ENCODE peak calls at places on chromosomes 5 and 9, in ten cellular contexts. B is CD4-positive, alpha-beta memory T cell; O is esophagus squamous epithelium; P is colonic mucosa; D is effector memory CD4-positive, alpha-beta T cell; I is cardiac muscle cell; A is left ventricle myocardium inferior; G is A549; Y is heart right ventricle; C is CD8-positive, alpha-beta T cell. K is an unnamed sample.

GRCh38 chr9:108724669-108725068 is 131.1 kb downstream of the ACTL7B start:
- DNase-seq in B (no peak), O (no peak), P (no peak), D (no peak), I (no peak), A (no peak), G (no peak), Y (no peak), C (no peak), K (no peak)

GRCh38 chr5:75885849-75886596 is 168.8 kb upstream of the POC5 start:
- DNase-seq in B (no peak), O (no peak), P (no peak), D (no peak), I (no peak), A (no peak), G (no peak), Y (no peak), C (no peak), K (no peak)

GRCh38 chr9:113173341-113173740 is 22.5 kb downstream of the SLC31A2 start:
- DNase-seq in B (no peak), O (no peak), P (no peak), D (no peak), I (no peak), A (no peak), G (no peak), Y (no peak), C (no peak), K (no peak)

GRCh38 chr5:138491284-138491648 is 26.0 kb downstream of the EGR1 start:
- DNase-seq in B (no peak), O (no peak), P (no peak), D (no peak), I (no peak), A (no peak), G (no peak), Y (no peak), C (no peak), K (peak; percentile 32)

GRCh38 chr5:66861402-66861801 is 265.2 kb downstream of the MAST4 start:
- DNase-seq in B (no peak), O (no peak), P (no peak), D (no peak), I (no peak), A (no peak), G (no peak), Y (no peak), C (no peak), K (no peak)

GRCh38 chr5:57171818-57172465 is 1.9 kb upstream of the GPBP1 start:
- DNase-seq in B (no peak), O (no peak), P (peak; percentile 31), D (peak; percentile 45), I (no peak), A (no peak), G (peak; percentile 47), Y (no peak), C (no peak), K (no peak)

GRCh38 chr5:123206618-123207320 is 117.7 kb downstream of the PRDM6 start:
- DNase-seq in B (no peak), O (no peak), P (no peak), D (no peak), I (no peak), A (no peak), G (no peak), Y (no peak), C (no peak), K (no peak)

GRCh38 chr9:127786773-127787123 is 914 bp downstream of the CDK9 start:
- DNase-seq in B (no peak), O (no peak), P (no peak), D (no peak), I (no peak), A (no peak), G (no peak), Y (no peak), C (no peak), K (no peak)

GRCh38 chr5:133714161-133714915 is 102.0 kb upstream of the FSTL4 start:
- DNase-seq in B (no peak), O (no peak), P (no peak), D (no peak), I (no peak), A (no peak), G (no peak), Y (no peak), C (no peak), K (no peak)

GRCh38 chr9:129455151-129455995 is 165.5 kb downstream of the C9orf50 start:
- DNase-seq in B (no peak), O (no peak), P (no peak), D (no peak), I (no peak), A (no peak), G (no peak), Y (no peak), C (no peak), K (no peak)

GRCh38 chr9:109705515-109705914 is 74.5 kb upstream of the PALM2AKAP2 start:
- DNase-seq in B (no peak), O (no peak), P (no peak), D (no peak), I (peak; percentile 30), A (no peak), G (peak; percentile 46), Y (no peak), C (no peak), K (no peak)

GRCh38 chr5:40841068-40841805 is at the start of gene CARD6:
- DNase-seq in B (peak; percentile 33), O (no peak), P (no peak), D (no peak), I (no peak), A (no peak), G (peak; percentile 62), Y (no peak), C (no peak), K (no peak)

GRCh38 chr5:16889203-16889971 is 46.7 kb downstream of the MYO10 start:
- DNase-seq in B (no peak), O (no peak), P (no peak), D (no peak), I (no peak), A (no peak), G (peak; percentile 72), Y (no peak), C (no peak), K (no peak)
- H3K4me1 ChIP-seq in B (no peaks in the 10 kb centered on the region), O (peaks cover 6% of the 10 kb centered on the region), P (peaks cover 21% of the 10 kb centered on the region), D (no peaks in the 10 kb centered on the region), I (peaks cover 7% of the 10 kb centered on the region), A (peaks cover 26% of the 10 kb centered on the region), G (peaks cover 96% of the 10 kb centered on the region), Y (peaks cover 30% of the 10 kb centered on the region), C (no peaks in the 10 kb centered on the region), K (peaks cover 8% of the 10 kb centered on the region)

DNA sequence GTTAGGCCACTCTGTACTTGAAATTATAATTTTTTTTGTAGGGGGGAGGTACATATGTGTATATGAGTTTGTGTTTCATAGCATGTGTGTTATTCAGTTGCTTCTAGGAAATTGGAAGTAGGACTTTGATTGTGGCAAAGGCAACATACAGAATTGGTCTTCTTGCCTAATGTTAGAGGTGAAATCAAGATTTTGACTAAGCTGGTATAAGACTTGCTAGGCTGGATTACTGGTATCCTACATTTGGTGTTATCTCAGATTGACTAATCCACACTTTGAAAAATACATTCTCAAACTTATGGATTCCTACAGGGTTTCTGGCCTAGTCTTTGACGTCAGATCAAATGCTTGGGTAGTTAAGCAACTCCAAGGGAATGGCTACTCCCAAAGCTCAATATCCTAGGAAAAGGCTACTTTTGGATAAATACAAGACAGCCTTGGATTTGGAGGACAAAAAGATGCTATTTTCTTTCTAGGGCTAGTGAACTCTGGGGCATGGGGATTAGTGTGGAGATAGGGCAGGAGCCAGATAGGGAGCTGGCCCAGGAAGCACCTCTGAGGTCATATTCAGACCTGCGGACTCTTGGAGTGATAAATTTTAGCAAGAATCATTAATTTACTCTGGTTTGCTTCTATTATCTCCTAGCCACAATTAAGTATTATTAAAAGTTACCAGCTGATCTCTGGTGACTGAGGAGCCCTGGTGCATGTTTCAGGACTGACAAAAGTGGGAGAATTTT is 144.0 kb upstream of the RPS23 start:
- DNase-seq in B (no peak), O (no peak), P (no peak), D (no peak), I (no peak), A (no peak), G (no peak), Y (no peak), C (no peak), K (no peak)
- H3K4me3 ChIP-seq in B (no peak overlapping the region), O (no peak overlapping the region), P (no peak overlapping the region), D (no peak overlapping the region), I (no peak overlapping the region), A (no peak overlapping the region), G (no peak overlapping the region), Y (no peak overlapping the region), C (no peak overlapping the region), K (no peak overlapping the region)

GRCh38 chr5:131375351-131375750 is 111.5 kb downstream of the CDC42SE2 start:
- DNase-seq in B (peak; percentile 47), O (no peak), P (no peak), D (no peak), I (no peak), A (no peak), G (no peak), Y (no peak), C (no peak), K (no peak)
- H3K27ac ChIP-seq in B (peak overlapping the region; percentile 66), O (no peak overlapping the region), P (no peak overlapping the region), D (peak overlapping the region; percentile 98), I (no peak overlapping the region), A (no peak overlapping the region), G (no peak overlapping the region), Y (no peak overlapping the region), C (peak overlapping the region; percentile 8), K (no peak overlapping the region)

GRCh38 chr9:37497320-37497719 is 11.6 kb downstream of the POLR1E start:
- DNase-seq in B (no peak), O (no peak), P (no peak), D (no peak), I (no peak), A (no peak), G (no peak), Y (no peak), C (no peak), K (no peak)
- H3K4me1 ChIP-seq in B (no peaks in the 10 kb centered on the region), O (no peaks in the 10 kb centered on the region), P (no peaks in the 10 kb centered on the region), D (no peaks in the 10 kb centered on the region), I (no peaks in the 10 kb centered on the region), A (no peaks in the 10 kb centered on the region), G (no peaks in the 10 kb centered on the region), Y (peaks cover 5% of the 10 kb centered on the region), C (no peaks in the 10 kb centered on the region), K (no peaks in the 10 kb centered on the region)

DNA sequence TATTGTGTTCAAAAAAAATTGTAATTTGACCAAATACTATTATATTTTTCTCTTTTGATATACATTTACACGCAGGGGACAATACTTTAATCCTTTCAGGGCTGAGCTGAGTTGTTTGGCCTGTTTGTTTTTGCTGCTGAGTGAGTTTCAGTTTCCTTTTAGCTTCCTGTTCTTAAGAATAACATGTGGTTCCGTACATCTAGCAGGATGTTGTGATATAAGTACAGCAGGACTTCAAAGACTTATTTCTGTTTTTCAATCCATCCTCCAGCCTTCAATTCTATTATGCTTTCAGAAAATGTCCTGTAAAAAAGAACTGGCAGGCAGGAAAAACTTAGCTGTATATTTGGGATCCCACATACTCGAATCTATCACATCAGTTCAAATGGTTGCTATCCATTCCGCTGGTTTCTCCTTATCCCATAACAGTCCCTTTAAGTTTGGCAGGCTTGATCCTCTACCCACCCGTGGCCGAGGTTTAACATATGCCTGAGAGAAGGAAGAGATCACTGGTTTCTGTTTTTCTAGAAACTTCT is 1037.3 kb upstream of the ACO1 start:
- DNase-seq in B (peak; percentile 72), O (no peak), P (no peak), D (no peak), I (no peak), A (no peak), G (no peak), Y (no peak), C (no peak), K (no peak)
- H3K4me3 ChIP-seq in B (no peak overlapping the region), O (no peak overlapping the region), P (no peak overlapping the region), D (peak overlapping the region; percentile 1), I (no peak overlapping the region), A (peak overlapping the region; percentile 37), G (no peak overlapping the region), Y (peak overlapping the region; percentile 33), C (peak overlapping the region; percentile 2), K (peak overlapping the region; percentile 25)